ENCODE peak calls at places on chromosomes 16 and 17, in nine cellular contexts. One of them, this sample, is unnamed.

GRCh38 chr17:14738652-14738988 is 437.7 kb downstream of the HS3ST3B1 start:
- DNase-seq in transverse colon: no peak
- DNase-seq in SK-N-SH: no peak
- DNase-seq in lower leg skin: no peak
- DNase-seq in neural crest cell: no peak
- DNase-seq in colonic mucosa: no peak
- DNase-seq in lung: no peak
- DNase-seq in activated CD8-positive, alpha-beta T cell treated with anti-CD3 and anti-CD28 coated beads for 36 hours: no peak
- DNase-seq in endothelial cell: no peak
- DNase-seq in this sample: no peak

GRCh38 chr17:1919206-1919605 is 89.4 kb downstream of the RPA1 start:
- DNase-seq in transverse colon: no peak
- DNase-seq in SK-N-SH: peak; percentile 4
- DNase-seq in lower leg skin: no peak
- DNase-seq in neural crest cell: no peak
- DNase-seq in colonic mucosa: no peak
- DNase-seq in lung: no peak
- DNase-seq in activated CD8-positive, alpha-beta T cell treated with anti-CD3 and anti-CD28 coated beads for 36 hours: no peak
- DNase-seq in endothelial cell: no peak
- DNase-seq in this sample: no peak

GRCh38 chr17:33531311-33531710 is 238.2 kb upstream of the ASIC2 start:
- DNase-seq in transverse colon: no peak
- DNase-seq in SK-N-SH: no peak
- DNase-seq in lower leg skin: no peak
- DNase-seq in neural crest cell: no peak
- DNase-seq in colonic mucosa: no peak
- DNase-seq in lung: no peak
- DNase-seq in activated CD8-positive, alpha-beta T cell treated with anti-CD3 and anti-CD28 coated beads for 36 hours: no peak
- DNase-seq in endothelial cell: no peak
- DNase-seq in this sample: no peak

GRCh38 chr17:2406903-2407790 is 6.3 kb upstream of the MNT start:
- DNase-seq in transverse colon: peak; percentile 91
- DNase-seq in SK-N-SH: no peak
- DNase-seq in lower leg skin: peak; percentile 93
- DNase-seq in neural crest cell: no peak
- DNase-seq in colonic mucosa: peak; percentile 93
- DNase-seq in lung: no peak
- DNase-seq in activated CD8-positive, alpha-beta T cell treated with anti-CD3 and anti-CD28 coated beads for 36 hours: peak; percentile 55
- DNase-seq in endothelial cell: no peak
- DNase-seq in this sample: no peak

GRCh38 chr17:3025421-3026124 is 37.8 kb downstream of the OR1D5 start:
- DNase-seq in transverse colon: no peak
- DNase-seq in SK-N-SH: no peak
- DNase-seq in lower leg skin: peak; percentile 72
- DNase-seq in neural crest cell: no peak
- DNase-seq in colonic mucosa: no peak
- DNase-seq in lung: no peak
- DNase-seq in activated CD8-positive, alpha-beta T cell treated with anti-CD3 and anti-CD28 coated beads for 36 hours: no peak
- DNase-seq in endothelial cell: no peak
- DNase-seq in this sample: no peak

GRCh38 chr16:86405319-86405718 is 105.0 kb upstream of the FOXF1 start:
- DNase-seq in transverse colon: no peak
- DNase-seq in SK-N-SH: no peak
- DNase-seq in lower leg skin: no peak
- DNase-seq in neural crest cell: no peak
- DNase-seq in colonic mucosa: no peak
- DNase-seq in lung: no peak
- DNase-seq in activated CD8-positive, alpha-beta T cell treated with anti-CD3 and anti-CD28 coated beads for 36 hours: no peak
- DNase-seq in endothelial cell: no peak
- DNase-seq in this sample: no peak

GRCh38 chr16:30767767-30768465 is 5.8 kb downstream of the RNF40 start:
- DNase-seq in transverse colon: no peak
- DNase-seq in SK-N-SH: no peak
- DNase-seq in lower leg skin: no peak
- DNase-seq in neural crest cell: no peak
- DNase-seq in colonic mucosa: no peak
- DNase-seq in lung: no peak
- DNase-seq in activated CD8-positive, alpha-beta T cell treated with anti-CD3 and anti-CD28 coated beads for 36 hours: no peak
- DNase-seq in endothelial cell: no peak
- DNase-seq in this sample: peak; percentile 38

GRCh38 chr17:4110152-4110551 is 32.7 kb downstream of the ZZEF1 start:
- DNase-seq in transverse colon: no peak
- DNase-seq in SK-N-SH: no peak
- DNase-seq in lower leg skin: no peak
- DNase-seq in neural crest cell: no peak
- DNase-seq in colonic mucosa: no peak
- DNase-seq in lung: no peak
- DNase-seq in activated CD8-positive, alpha-beta T cell treated with anti-CD3 and anti-CD28 coated beads for 36 hours: no peak
- DNase-seq in endothelial cell: no peak
- DNase-seq in this sample: no peak

GRCh38 chr16:50706250-50706649 is 12.8 kb downstream of the NOD2 start:
- DNase-seq in transverse colon: no peak
- DNase-seq in SK-N-SH: no peak
- DNase-seq in lower leg skin: no peak
- DNase-seq in neural crest cell: no peak
- DNase-seq in colonic mucosa: no peak
- DNase-seq in lung: no peak
- DNase-seq in activated CD8-positive, alpha-beta T cell treated with anti-CD3 and anti-CD28 coated beads for 36 hours: no peak
- DNase-seq in endothelial cell: no peak
- DNase-seq in this sample: no peak

GRCh38 chr16:46789499-46790414 is 41.2 kb downstream of the C16orf87 start:
- DNase-seq in transverse colon: peak; percentile 83
- DNase-seq in SK-N-SH: peak; percentile 93
- DNase-seq in lower leg skin: peak; percentile 90
- DNase-seq in neural crest cell: peak; percentile 66
- DNase-seq in colonic mucosa: peak; percentile 90
- DNase-seq in lung: peak; percentile 82
- DNase-seq in activated CD8-positive, alpha-beta T cell treated with anti-CD3 and anti-CD28 coated beads for 36 hours: peak; percentile 82
- DNase-seq in endothelial cell: peak; percentile 78
- DNase-seq in this sample: peak; percentile 85

GRCh38 chr17:43552229-43552837 is 6.2 kb upstream of the ETV4 start:
- DNase-seq in transverse colon: peak; percentile 39
- DNase-seq in SK-N-SH: no peak
- DNase-seq in lower leg skin: no peak
- DNase-seq in neural crest cell: no peak
- DNase-seq in colonic mucosa: peak; percentile 56
- DNase-seq in lung: no peak
- DNase-seq in activated CD8-positive, alpha-beta T cell treated with anti-CD3 and anti-CD28 coated beads for 36 hours: no peak
- DNase-seq in endothelial cell: no peak
- DNase-seq in this sample: no peak

GRCh38 chr16:4803479-4804243 is 1.2 kb upstream of the ROGDI start:
- DNase-seq in transverse colon: no peak
- DNase-seq in SK-N-SH: no peak
- DNase-seq in lower leg skin: no peak
- DNase-seq in neural crest cell: no peak
- DNase-seq in colonic mucosa: no peak
- DNase-seq in lung: no peak
- DNase-seq in activated CD8-positive, alpha-beta T cell treated with anti-CD3 and anti-CD28 coated beads for 36 hours: no peak
- DNase-seq in endothelial cell: no peak
- DNase-seq in this sample: no peak

GRCh38 chr16:4800290-4801041 is 2.0 kb downstream of the ROGDI start:
- DNase-seq in transverse colon: peak; percentile 80
- DNase-seq in SK-N-SH: no peak
- DNase-seq in lower leg skin: no peak
- DNase-seq in neural crest cell: no peak
- DNase-seq in colonic mucosa: peak; percentile 79
- DNase-seq in lung: peak; percentile 65
- DNase-seq in activated CD8-positive, alpha-beta T cell treated with anti-CD3 and anti-CD28 coated beads for 36 hours: no peak
- DNase-seq in endothelial cell: peak; percentile 34
- DNase-seq in this sample: no peak

GRCh38 chr16:4801051-4801961 is 1.1 kb downstream of the ROGDI start:
- DNase-seq in transverse colon: peak; percentile 22
- DNase-seq in SK-N-SH: no peak
- DNase-seq in lower leg skin: no peak
- DNase-seq in neural crest cell: peak; percentile 9
- DNase-seq in colonic mucosa: no peak
- DNase-seq in lung: no peak
- DNase-seq in activated CD8-positive, alpha-beta T cell treated with anti-CD3 and anti-CD28 coated beads for 36 hours: no peak
- DNase-seq in endothelial cell: no peak
- DNase-seq in this sample: no peak

GRCh38 chr16:4801962-4802658 is at the start of gene ROGDI:
- DNase-seq in transverse colon: peak; percentile 96
- DNase-seq in SK-N-SH: no peak
- DNase-seq in lower leg skin: peak; percentile 94
- DNase-seq in neural crest cell: no peak
- DNase-seq in colonic mucosa: peak; percentile 96
- DNase-seq in lung: peak; percentile 88
- DNase-seq in activated CD8-positive, alpha-beta T cell treated with anti-CD3 and anti-CD28 coated beads for 36 hours: peak; percentile 84
- DNase-seq in endothelial cell: peak; percentile 57
- DNase-seq in this sample: no peak

GRCh38 chr16:4802659-4803287 is 340 bp upstream of the ROGDI start:
- DNase-seq in transverse colon: peak; percentile 93
- DNase-seq in SK-N-SH: peak; percentile 99
- DNase-seq in lower leg skin: peak; percentile 98
- DNase-seq in neural crest cell: peak; percentile 89
- DNase-seq in colonic mucosa: peak; percentile 93
- DNase-seq in lung: peak; percentile 93
- DNase-seq in activated CD8-positive, alpha-beta T cell treated with anti-CD3 and anti-CD28 coated beads for 36 hours: peak; percentile 88
- DNase-seq in endothelial cell: peak; percentile 87
- DNase-seq in this sample: peak; percentile 89
- TF ChIP-seq CTCF in transverse colon: no peak
- TF ChIP-seq CTCF in SK-N-SH: no peak
- TF ChIP-seq CTCF in lower leg skin: no peak
- TF ChIP-seq CTCF in neural crest cell: no peak
- TF ChIP-seq CTCF in colonic mucosa: no peak
- TF ChIP-seq CTCF in lung: no peak
- TF ChIP-seq CTCF in activated CD8-positive, alpha-beta T cell treated with anti-CD3 and anti-CD28 coated beads for 36 hours: no peak
- TF ChIP-seq CTCF in endothelial cell: peak; percentile 40
- TF ChIP-seq CTCF in this sample: no peak

GRCh38 chr17:44966348-44967025 is 1.6 kb downstream of the C1QL1 start:
- DNase-seq in transverse colon: no peak
- DNase-seq in SK-N-SH: peak; percentile 58
- DNase-seq in lower leg skin: no peak
- DNase-seq in neural crest cell: no peak
- DNase-seq in colonic mucosa: no peak
- DNase-seq in lung: no peak
- DNase-seq in activated CD8-positive, alpha-beta T cell treated with anti-CD3 and anti-CD28 coated beads for 36 hours: no peak
- DNase-seq in endothelial cell: no peak
- DNase-seq in this sample: no peak

GRCh38 chr17:44959821-44960523 is 8.1 kb downstream of the C1QL1 start:
- DNase-seq in transverse colon: no peak
- DNase-seq in SK-N-SH: peak; percentile 25
- DNase-seq in lower leg skin: no peak
- DNase-seq in neural crest cell: no peak
- DNase-seq in colonic mucosa: no peak
- DNase-seq in lung: no peak
- DNase-seq in activated CD8-positive, alpha-beta T cell treated with anti-CD3 and anti-CD28 coated beads for 36 hours: peak; percentile 38
- DNase-seq in endothelial cell: no peak
- DNase-seq in this sample: no peak

GRCh38 chr17:44965491-44966234 is 2.4 kb downstream of the C1QL1 start:
- DNase-seq in transverse colon: no peak
- DNase-seq in SK-N-SH: no peak
- DNase-seq in lower leg skin: no peak
- DNase-seq in neural crest cell: no peak
- DNase-seq in colonic mucosa: no peak
- DNase-seq in lung: no peak
- DNase-seq in activated CD8-positive, alpha-beta T cell treated with anti-CD3 and anti-CD28 coated beads for 36 hours: no peak
- DNase-seq in endothelial cell: no peak
- DNase-seq in this sample: no peak

GRCh38 chr17:44960654-44961053 is 7.4 kb downstream of the C1QL1 start:
- DNase-seq in transverse colon: no peak
- DNase-seq in SK-N-SH: no peak
- DNase-seq in lower leg skin: no peak
- DNase-seq in neural crest cell: no peak
- DNase-seq in colonic mucosa: no peak
- DNase-seq in lung: peak; percentile 54
- DNase-seq in activated CD8-positive, alpha-beta T cell treated with anti-CD3 and anti-CD28 coated beads for 36 hours: no peak
- DNase-seq in endothelial cell: no peak
- DNase-seq in this sample: no peak

GRCh38 chr17:44961921-44962350 is 6.2 kb downstream of the C1QL1 start:
- DNase-seq in transverse colon: no peak
- DNase-seq in SK-N-SH: no peak
- DNase-seq in lower leg skin: no peak
- DNase-seq in neural crest cell: no peak
- DNase-seq in colonic mucosa: no peak
- DNase-seq in lung: no peak
- DNase-seq in activated CD8-positive, alpha-beta T cell treated with anti-CD3 and anti-CD28 coated beads for 36 hours: no peak
- DNase-seq in endothelial cell: no peak
- DNase-seq in this sample: no peak
- TF ChIP-seq CTCF in transverse colon: no peak
- TF ChIP-seq CTCF in SK-N-SH: peak; percentile 23
- TF ChIP-seq CTCF in lower leg skin: no peak
- TF ChIP-seq CTCF in neural crest cell: no peak
- TF ChIP-seq CTCF in colonic mucosa: no peak
- TF ChIP-seq CTCF in lung: no peak
- TF ChIP-seq CTCF in activated CD8-positive, alpha-beta T cell treated with anti-CD3 and anti-CD28 coated beads for 36 hours: no peak
- TF ChIP-seq CTCF in endothelial cell: no peak
- TF ChIP-seq CTCF in this sample: no peak

DNA sequence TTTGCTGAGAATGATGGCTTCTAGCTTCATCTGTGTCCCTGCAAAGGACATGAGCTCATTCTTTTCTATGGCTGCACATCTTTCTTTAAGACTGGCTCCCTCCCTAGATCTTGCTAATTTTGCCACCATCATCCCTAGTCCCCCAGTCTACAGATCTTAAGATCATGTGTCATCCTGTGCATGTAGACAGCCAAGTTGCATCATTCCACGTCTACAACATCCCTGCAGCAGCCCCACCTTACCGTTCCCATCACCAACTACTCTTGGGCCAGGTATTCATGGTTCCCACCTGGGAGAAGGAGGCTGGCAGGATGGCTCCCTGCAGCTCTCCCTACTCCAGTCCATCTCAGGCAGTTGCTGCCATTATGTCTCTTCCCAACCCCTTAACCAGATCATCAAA is 12.3 kb downstream of the CPPED1 start:
- DNase-seq in transverse colon: no peak
- DNase-seq in SK-N-SH: no peak
- DNase-seq in lower leg skin: no peak
- DNase-seq in neural crest cell: no peak
- DNase-seq in colonic mucosa: no peak
- DNase-seq in lung: no peak
- DNase-seq in activated CD8-positive, alpha-beta T cell treated with anti-CD3 and anti-CD28 coated beads for 36 hours: no peak
- DNase-seq in endothelial cell: no peak
- DNase-seq in this sample: no peak
- TF ChIP-seq CTCF in transverse colon: no peak
- TF ChIP-seq CTCF in SK-N-SH: no peak
- TF ChIP-seq CTCF in lower leg skin: no peak
- TF ChIP-seq CTCF in neural crest cell: no peak
- TF ChIP-seq CTCF in colonic mucosa: no peak
- TF ChIP-seq CTCF in lung: no peak
- TF ChIP-seq CTCF in activated CD8-positive, alpha-beta T cell treated with anti-CD3 and anti-CD28 coated beads for 36 hours: no peak
- TF ChIP-seq CTCF in endothelial cell: no peak
- TF ChIP-seq CTCF in this sample: no peak

DNA sequence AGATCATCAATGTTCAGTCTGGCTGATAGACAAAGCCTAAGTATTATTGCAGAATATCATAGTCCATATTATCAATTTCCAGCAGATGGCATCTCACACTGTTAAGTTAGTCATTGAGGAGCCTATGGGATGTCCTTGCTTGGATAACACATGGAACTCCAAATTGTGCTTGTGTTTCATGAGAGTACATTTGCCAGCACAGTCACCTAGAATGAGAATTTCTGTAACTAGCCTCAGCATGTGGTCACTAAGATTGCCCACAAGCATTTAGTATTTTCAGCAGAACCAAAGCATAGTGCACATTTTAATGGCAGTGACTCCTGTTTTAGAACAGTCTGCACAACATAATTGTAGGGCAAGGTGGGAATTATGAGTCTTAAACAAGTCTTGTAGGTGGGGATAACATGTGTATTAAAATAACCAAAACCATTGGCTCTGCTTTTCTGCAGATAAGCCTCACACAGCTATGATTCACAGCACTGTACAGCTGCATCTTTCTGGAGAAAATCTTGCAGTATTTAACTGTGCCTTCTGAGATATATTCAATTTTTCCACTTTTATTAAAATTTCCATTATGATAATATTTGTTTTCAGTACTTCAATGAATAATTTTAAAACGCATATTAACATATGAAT is 882.8 kb upstream of the SOX9 start:
- DNase-seq in transverse colon: no peak
- DNase-seq in SK-N-SH: peak; percentile 12
- DNase-seq in lower leg skin: no peak
- DNase-seq in neural crest cell: no peak
- DNase-seq in colonic mucosa: no peak
- DNase-seq in lung: no peak
- DNase-seq in activated CD8-positive, alpha-beta T cell treated with anti-CD3 and anti-CD28 coated beads for 36 hours: no peak
- DNase-seq in endothelial cell: no peak
- DNase-seq in this sample: no peak
- TF ChIP-seq CTCF in transverse colon: no peak
- TF ChIP-seq CTCF in SK-N-SH: peak; percentile 64
- TF ChIP-seq CTCF in lower leg skin: no peak
- TF ChIP-seq CTCF in neural crest cell: no peak
- TF ChIP-seq CTCF in colonic mucosa: no peak
- TF ChIP-seq CTCF in lung: no peak
- TF ChIP-seq CTCF in activated CD8-positive, alpha-beta T cell treated with anti-CD3 and anti-CD28 coated beads for 36 hours: no peak
- TF ChIP-seq CTCF in endothelial cell: no peak
- TF ChIP-seq CTCF in this sample: no peak